ENCODE peak calls at places on chromosomes 11 and 22, in four cellular contexts. Y is kidney epithelial cell, R is foreskin fibroblast, Q is fibroblast of mammary gland. O is an unnamed sample.

GRCh38 chr22:19756288-19757128 is 4.1 kb upstream of the TBX1 start:
- DNase-seq in Y (no peak), R (peak), Q (no peak), O (no peak)

GRCh38 chr11:60336767-60337391 is 9.8 kb downstream of the MS4A6E start:
- DNase-seq in Y (no peak), R (no peak), Q (no peak), O (no peak)

GRCh38 chr11:71489311-71490043 is 36.5 kb downstream of the NADSYN1 start:
- DNase-seq in Y (peak), R (peak), Q (peak), O (peak)

GRCh38 chr11:64296236-64296635 is 3.9 kb upstream of the CATSPERZ start:
- DNase-seq in Y (no peak), R (peak), Q (no peak), O (no peak)

GRCh38 chr11:121770933-121771332 is 318.2 kb upstream of the SORL1-AS1 start:
- DNase-seq in Y (no peak), R (no peak), Q (no peak), O (no peak)

GRCh38 chr11:121802542-121802941 is 313.5 kb downstream of the BLID start:
- DNase-seq in Y (no peak), R (peak), Q (no peak), O (no peak)

GRCh38 chr22:46799626-46800025 is 37.2 kb downstream of the TBC1D22A start:
- DNase-seq in Y (no peak), R (no peak), Q (no peak), O (no peak)

GRCh38 chr11:69394234-69394891 is 87.1 kb upstream of the LINC01488 start:
- DNase-seq in Y (no peak), R (no peak), Q (no peak), O (no peak)

GRCh38 chr11:86214710-86215109 is 29.8 kb upstream of the EED start:
- DNase-seq in Y (no peak), R (no peak), Q (no peak), O (no peak)

GRCh38 chr11:64303109-64304031 is 2.0 kb upstream of the ESRRA start:
- DNase-seq in Y (no peak), R (no peak), Q (no peak), O (no peak)

GRCh38 chr22:50726643-50727340 is 11.2 kb upstream of the ACR start:
- DNase-seq in Y (no peak), R (no peak), Q (no peak), O (no peak)

GRCh38 chr22:20438678-20439492 is 1.3 kb upstream of the SCARF2 start:
- DNase-seq in Y (no peak), R (peak), Q (no peak), O (no peak)

GRCh38 chr11:10529279-10529678 is 11.7 kb downstream of the RNF141 start:
- DNase-seq in Y (no peak), R (peak), Q (no peak), O (no peak)

GRCh38 chr11:121311373-121311772 is 18.8 kb downstream of the SC5D start:
- DNase-seq in Y (no peak), R (no peak), Q (no peak), O (no peak)

GRCh38 chr11:37712246-37712645 is 1114.2 kb upstream of the RAG2 start:
- DNase-seq in Y (no peak), R (peak), Q (no peak), O (no peak)

GRCh38 chr11:27991731-27992130 is 116.2 kb downstream of the KIF18A start:
- DNase-seq in Y (no peak), R (peak), Q (peak), O (no peak)

GRCh38 chr22:37242395-37242918 is 1.6 kb downstream of the RAC2 start:
- DNase-seq in Y (no peak), R (peak), Q (no peak), O (no peak)

GRCh38 chr11:64885367-64886286 is 7.2 kb upstream of the EHD1 start:
- DNase-seq in Y (no peak), R (peak), Q (peak), O (no peak)

GRCh38 chr11:73946798-73947458 is 3.9 kb upstream of the DNAJB13 start:
- DNase-seq in Y (no peak), R (no peak), Q (no peak), O (no peak)

GRCh38 chr11:75244052-75244814 is 3.7 kb downstream of the TPBGL start:
- DNase-seq in Y (no peak), R (no peak), Q (no peak), O (no peak)

GRCh38 chr11:109043318-109043717 is 378.4 kb downstream of the DDX10 start:
- DNase-seq in Y (no peak), R (no peak), Q (no peak), O (no peak)

GRCh38 chr11:102420547-102420946 is 32.0 kb downstream of the TMEM123 start:
- DNase-seq in Y (no peak), R (no peak), Q (no peak), O (no peak)

GRCh38 chr11:12626616-12627015 is 47.6 kb upstream of the TEAD1 start:
- DNase-seq in Y (no peak), R (no peak), Q (no peak), O (no peak)

GRCh38 chr22:26797910-26798309 is 140.5 kb downstream of the MIAT start:
- DNase-seq in Y (no peak), R (no peak), Q (no peak), O (no peak)

DNA sequence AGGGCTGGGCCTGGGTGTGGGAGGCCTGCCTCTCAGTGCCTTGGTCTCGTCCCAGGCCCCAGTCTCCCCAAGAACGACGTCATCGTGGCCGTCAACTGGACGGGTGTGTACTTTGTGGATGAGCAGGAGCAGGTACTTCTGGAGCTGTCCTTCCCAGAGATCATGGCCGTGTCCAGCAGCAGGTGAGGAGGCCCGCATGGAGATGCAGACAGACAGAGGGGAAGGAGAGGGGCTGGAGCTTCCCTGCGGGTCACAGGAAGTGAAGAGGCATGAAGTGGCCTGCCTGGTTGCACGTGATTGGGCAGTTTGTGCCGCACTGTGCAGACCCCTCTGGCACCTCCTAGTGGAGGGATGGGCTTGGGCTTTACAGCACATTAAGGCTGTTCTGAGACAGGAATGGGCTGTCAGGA is 70.4 kb downstream of the MYO7A start:
- DNase-seq in Y (no peak), R (no peak), Q (peak), O (peak)
- TF ChIP-seq CTCF in Y (peak), R (peak), Q (peak), O (peak)

GRCh38 chr11:132943737-132944556 is 588.4 kb downstream of the OPCML start:
- DNase-seq in Y (no peak), R (peak), Q (no peak), O (no peak)

GRCh38 chr11:132941761-132942160 is 590.5 kb downstream of the OPCML start:
- DNase-seq in Y (no peak), R (no peak), Q (no peak), O (no peak)

GRCh38 chr11:132944557-132944920 is 587.8 kb downstream of the OPCML start:
- DNase-seq in Y (no peak), R (no peak), Q (no peak), O (no peak)

GRCh38 chr11:132942611-132943324 is 589.5 kb downstream of the OPCML start:
- DNase-seq in Y (no peak), R (no peak), Q (no peak), O (no peak)

GRCh38 chr11:132943325-132943736 is 589.0 kb downstream of the OPCML start:
- DNase-seq in Y (no peak), R (peak), Q (no peak), O (no peak)
- H3K4me3 ChIP-seq in Y (no peak), R (peak), Q (no peak), O (no peak)

DNA sequence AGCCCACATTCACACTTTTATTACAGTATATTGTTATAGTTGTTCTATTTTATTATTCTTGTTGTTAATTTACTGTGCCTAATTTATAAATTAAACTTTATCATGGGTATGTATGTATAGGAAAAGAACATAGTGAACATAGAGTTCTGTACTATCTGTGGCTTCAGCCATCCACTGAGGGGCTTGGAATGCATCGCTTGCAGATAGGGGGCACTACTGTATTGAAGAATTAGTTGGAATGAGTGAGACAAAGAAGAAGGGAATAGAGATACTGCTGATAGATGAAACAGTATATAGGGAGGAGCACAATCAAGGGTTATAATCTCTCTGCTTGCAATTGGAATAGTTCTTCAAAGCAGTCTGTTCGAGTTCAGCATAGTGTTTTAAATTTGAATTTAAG is 432.2 kb downstream of the RAB38 start:
- DNase-seq in Y (no peak), R (no peak), Q (no peak), O (no peak)
- TF ChIP-seq CTCF in Y (peak), R (no peak), Q (peak), O (peak)

DNA sequence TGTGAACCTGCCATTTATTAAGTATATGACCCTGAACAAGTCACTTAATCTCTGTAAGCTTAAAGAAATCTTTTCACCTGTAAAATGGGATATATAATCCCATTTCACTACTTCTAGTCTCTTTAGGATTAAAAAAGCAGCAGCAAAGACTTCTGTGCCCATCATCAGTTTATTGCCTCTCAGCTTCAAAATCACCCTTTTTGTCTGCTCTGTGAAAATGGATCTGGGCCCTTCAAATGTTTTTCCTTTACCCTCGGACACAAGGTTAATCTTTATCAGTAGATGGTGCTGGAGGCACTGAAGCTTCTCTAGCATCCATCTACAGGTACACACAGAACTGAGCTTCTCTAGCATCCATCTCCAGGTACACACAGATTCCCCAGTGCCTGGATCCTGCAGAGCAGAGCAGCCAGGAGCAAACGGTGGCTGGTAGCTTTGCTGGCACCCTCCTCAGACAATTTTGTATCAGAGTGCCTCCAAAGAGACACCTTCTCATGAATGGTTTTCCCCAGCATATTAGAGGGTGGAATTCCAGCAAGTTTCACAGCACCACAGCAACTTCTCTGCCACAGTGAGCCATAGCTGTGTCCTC is 56.8 kb downstream of the CADM1 start:
- DNase-seq in Y (no peak), R (no peak), Q (no peak), O (no peak)
- H3K4me3 ChIP-seq in Y (no peak), R (no peak), Q (no peak), O (no peak)

DNA sequence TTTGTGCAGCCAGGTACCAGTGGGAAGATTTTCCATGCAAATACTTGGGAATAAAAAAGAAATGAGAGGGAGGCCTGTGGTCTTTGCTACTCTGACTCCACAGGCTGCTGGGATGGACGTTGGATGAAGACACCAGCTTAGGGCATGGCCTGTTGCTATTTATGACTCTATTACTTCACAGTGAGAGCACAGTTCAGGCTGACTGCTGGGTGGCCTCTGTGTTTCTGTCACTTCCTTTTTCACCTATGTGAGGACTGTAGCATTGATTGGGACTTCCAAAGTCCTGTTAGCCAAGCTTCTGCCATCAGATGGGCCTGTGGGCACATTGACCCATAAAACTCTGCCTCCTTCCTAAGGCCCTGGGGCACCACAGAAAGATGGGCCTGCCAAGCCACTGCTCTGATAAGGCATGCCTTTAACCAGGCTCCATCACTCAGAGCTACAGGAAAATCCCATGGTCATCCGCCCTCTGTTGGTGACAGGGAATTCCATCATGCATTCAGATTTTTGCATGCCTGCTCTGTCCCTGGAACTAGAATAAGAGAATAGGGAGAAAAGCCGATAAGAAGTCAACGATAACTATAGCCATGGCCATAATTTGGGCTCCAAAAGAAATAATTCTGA is 64.6 kb downstream of the KCNJ1 start:
- DNase-seq in Y (no peak), R (peak), Q (no peak), O (no peak)
- TF ChIP-seq CTCF in Y (peak), R (peak), Q (peak), O (peak)

DNA sequence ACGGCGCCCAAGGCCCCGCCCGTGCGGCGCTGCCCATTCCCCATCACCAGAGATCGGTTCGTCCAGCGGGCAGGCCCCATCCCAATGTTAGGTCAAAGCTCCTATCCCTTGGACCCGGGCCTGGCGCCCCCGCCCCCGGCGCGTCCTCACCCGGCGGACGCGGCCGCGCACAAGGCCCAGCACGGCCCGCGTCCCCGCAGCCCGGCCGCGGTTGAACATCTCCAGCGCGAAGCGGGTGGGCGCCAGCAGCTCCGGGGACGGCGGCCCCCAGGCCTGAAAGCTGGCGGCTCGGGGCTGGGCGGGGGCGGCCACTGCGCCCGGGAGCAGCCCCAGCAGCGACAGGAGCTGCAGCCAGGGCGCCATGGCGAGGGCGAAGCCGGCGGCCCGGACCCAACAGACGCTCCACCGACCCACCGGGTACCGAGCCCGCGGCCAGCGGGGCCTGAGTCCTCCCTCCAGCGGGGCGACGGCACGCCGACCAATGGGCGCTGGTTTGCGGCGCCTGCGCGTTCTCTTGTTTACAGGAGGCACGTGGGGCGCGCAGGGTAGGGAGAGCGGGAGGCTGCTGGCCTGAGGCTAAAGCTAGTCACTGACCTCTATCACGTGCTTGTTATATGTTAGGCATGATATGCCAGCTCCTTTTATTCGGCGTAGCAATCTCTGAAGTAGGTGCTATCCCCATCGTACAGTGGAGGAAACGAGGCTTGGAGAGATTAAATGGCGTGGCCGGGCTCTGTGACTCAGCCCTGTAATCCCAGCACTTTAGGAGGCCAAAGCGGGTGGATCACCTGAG is at the start of gene CTSF:
- DNase-seq in Y (no peak), R (peak), Q (peak), O (peak)
- H3K4me3 ChIP-seq in Y (peak), R (peak), Q (peak), O (peak)

GRCh38 chr11:17350455-17351170 is 987 bp upstream of the NCR3LG1 start:
- DNase-seq in Y (no peak), R (peak), Q (peak), O (no peak)

GRCh38 chr11:17352925-17353227 is 1.3 kb downstream of the NCR3LG1 start:
- DNase-seq in Y (no peak), R (peak), Q (peak), O (no peak)

GRCh38 chr11:17351171-17351509 is 460 bp upstream of the NCR3LG1 start:
- DNase-seq in Y (no peak), R (no peak), Q (no peak), O (no peak)

GRCh38 chr11:17353228-17354021 is 1.8 kb downstream of the NCR3LG1 start:
- DNase-seq in Y (peak), R (peak), Q (peak), O (no peak)

DNA sequence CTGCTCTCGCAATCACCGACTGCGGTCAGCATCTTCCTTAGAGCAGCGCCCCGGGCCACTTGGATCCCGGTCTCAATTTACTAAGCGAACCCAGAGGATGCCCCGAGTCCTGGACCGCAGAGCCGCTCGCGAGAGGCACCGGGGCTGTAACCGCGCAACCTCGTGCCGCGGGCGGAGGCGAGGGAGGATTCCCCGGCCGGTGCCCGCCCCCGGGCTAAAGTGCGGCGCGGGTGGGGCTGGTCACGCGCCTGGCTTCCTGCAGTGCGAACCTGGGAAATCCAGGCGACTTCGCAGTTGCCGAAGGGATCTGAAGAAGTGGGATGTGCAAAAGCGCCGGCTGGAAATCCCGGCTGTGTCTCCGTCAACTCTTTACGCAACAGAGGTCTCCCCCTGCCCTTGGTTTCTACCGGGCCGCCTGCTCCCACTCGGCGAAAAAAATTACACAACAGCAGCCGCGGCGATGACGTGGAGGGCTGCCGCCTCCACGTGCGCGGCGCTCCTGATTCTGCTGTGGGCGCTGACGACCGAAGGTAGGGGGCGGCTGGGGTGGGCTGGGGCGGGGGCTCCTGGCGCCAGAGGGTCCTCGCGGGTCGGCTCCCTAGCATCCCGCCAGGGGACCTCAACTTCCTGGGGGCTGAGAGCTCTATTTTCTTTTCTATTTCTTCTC is at the start of gene NCR3LG1:
- DNase-seq in Y (peak), R (peak), Q (peak), O (no peak)
- TF ChIP-seq CTCF in Y (no peak), R (no peak), Q (no peak), O (no peak)

GRCh38 chr11:114063149-114063828 is 3.8 kb downstream of the ZBTB16 start:
- DNase-seq in Y (no peak), R (no peak), Q (no peak), O (no peak)

GRCh38 chr11:114066046-114066648 is 6.6 kb downstream of the ZBTB16 start:
- DNase-seq in Y (no peak), R (no peak), Q (no peak), O (no peak)

GRCh38 chr11:114065094-114065493 is 5.6 kb downstream of the ZBTB16 start:
- DNase-seq in Y (no peak), R (no peak), Q (no peak), O (no peak)

GRCh38 chr11:114063829-114064201 is 4.3 kb downstream of the ZBTB16 start:
- DNase-seq in Y (no peak), R (no peak), Q (no peak), O (no peak)

DNA sequence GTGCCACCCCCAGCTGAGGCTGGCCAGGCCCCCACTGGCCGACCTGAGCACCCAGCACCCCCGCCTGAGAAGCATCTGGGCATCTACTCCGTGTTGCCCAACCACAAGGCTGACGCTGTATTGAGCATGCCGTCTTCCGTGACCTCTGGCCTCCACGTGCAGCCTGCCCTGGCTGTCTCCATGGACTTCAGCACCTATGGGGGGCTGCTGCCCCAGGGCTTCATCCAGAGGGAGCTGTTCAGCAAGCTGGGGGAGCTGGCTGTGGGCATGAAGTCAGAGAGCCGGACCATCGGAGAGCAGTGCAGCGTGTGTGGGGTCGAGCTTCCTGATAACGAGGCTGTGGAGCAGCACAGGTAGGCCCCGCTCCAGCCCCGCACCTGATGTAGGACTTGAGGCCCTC is 4.7 kb downstream of the ZBTB16 start:
- DNase-seq in Y (no peak), R (no peak), Q (no peak), O (no peak)
- H3K4me3 ChIP-seq in Y (no peak), R (no peak), Q (no peak), O (no peak)

DNA sequence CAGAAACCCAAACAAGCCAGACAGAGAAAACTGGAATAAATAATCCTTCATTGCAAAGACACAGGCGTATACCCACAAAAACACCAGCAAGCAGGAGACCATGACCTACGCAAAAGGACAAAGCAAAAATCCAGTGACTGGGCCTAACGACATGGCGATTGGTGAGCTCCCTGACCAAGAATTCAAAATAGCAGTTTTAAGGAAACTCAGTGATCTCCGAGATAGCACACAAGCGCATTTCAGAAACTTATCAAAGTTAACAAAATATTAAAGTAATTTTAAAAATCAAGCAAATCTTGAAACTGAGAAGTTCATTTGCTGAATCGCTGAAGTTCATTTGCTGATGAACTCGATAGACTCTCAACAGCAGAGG is 27.6 kb downstream of the DBX1 start:
- DNase-seq in Y (no peak), R (no peak), Q (no peak), O (no peak)
- TF ChIP-seq CTCF in Y (no peak), R (no peak), Q (no peak), O (no peak)